ENCODE peak calls at places on chromosomes 7 and 10, in seven cellular contexts. I is right lobe of liver, E is GM23248, G is fibroblast of lung, K is heart left ventricle, H is hepatocyte, A is cardiac muscle cell. P is an unnamed sample.

GRCh38 chr10:126956712-126957108 is 51.5 kb downstream of the DOCK1 start:
- DNase-seq in I (no peak), E (no peak), G (no peak), K (no peak), H (no peak), A (no peak), P (no peak)

GRCh38 chr7:130493275-130493868 is 1.5 kb downstream of the MEST start:
- DNase-seq in I (no peak), E (peak), G (peak), K (no peak), H (no peak), A (peak), P (no peak)

GRCh38 chr10:43037942-43038782 is 38.7 kb upstream of the RET start:
- DNase-seq in I (no peak), E (no peak), G (no peak), K (no peak), H (no peak), A (no peak), P (no peak)

GRCh38 chr10:29646960-29647431 is 12.2 kb upstream of the SVIL start:
- DNase-seq in I (no peak), E (peak), G (peak), K (no peak), H (peak), A (peak), P (no peak)

GRCh38 chr7:116224492-116225098 is 14.3 kb downstream of the TES start:
- DNase-seq in I (no peak), E (no peak), G (no peak), K (no peak), H (no peak), A (no peak), P (no peak)

GRCh38 chr10:43208147-43209063 is 58.5 kb downstream of the RASGEF1A start:
- DNase-seq in I (peak), E (no peak), G (no peak), K (peak), H (no peak), A (no peak), P (peak)

GRCh38 chr7:93992423-93993110 is 11.6 kb downstream of the BET1 start:
- DNase-seq in I (no peak), E (no peak), G (no peak), K (no peak), H (no peak), A (no peak), P (no peak)

GRCh38 chr7:112204776-112205347 is 1.3 kb downstream of the DOCK4 start:
- DNase-seq in I (no peak), E (peak), G (peak), K (no peak), H (peak), A (peak), P (no peak)

GRCh38 chr7:25180946-25181345 is 47.3 kb downstream of the NPVF start:
- DNase-seq in I (no peak), E (peak), G (no peak), K (no peak), H (no peak), A (peak), P (no peak)

GRCh38 chr10:31270954-31271353 is 48.1 kb upstream of the ZEB1 start:
- DNase-seq in I (no peak), E (no peak), G (no peak), K (no peak), H (no peak), A (no peak), P (no peak)

GRCh38 chr10:108060246-108060645 is 895.7 kb upstream of the SORCS1 start:
- DNase-seq in I (no peak), E (peak), G (no peak), K (no peak), H (no peak), A (no peak), P (no peak)

GRCh38 chr7:128745706-128746105 is 6.5 kb downstream of the CALU start:
- DNase-seq in I (no peak), E (no peak), G (no peak), K (no peak), H (no peak), A (no peak), P (no peak)

GRCh38 chr7:24052572-24053223 is 231.3 kb upstream of the NPY start:
- DNase-seq in I (no peak), E (peak), G (peak), K (no peak), H (no peak), A (peak), P (no peak)

GRCh38 chr7:100208911-100209408 is 10.8 kb upstream of the PVRIG start:
- DNase-seq in I (no peak), E (no peak), G (no peak), K (no peak), H (no peak), A (no peak), P (no peak)

GRCh38 chr7:158819571-158820203 is 9.6 kb downstream of the ESYT2 start:
- DNase-seq in I (no peak), E (peak), G (peak), K (no peak), H (no peak), A (peak), P (no peak)

GRCh38 chr10:130485958-130486680 is 349.9 kb downstream of the GLRX3 start:
- DNase-seq in I (no peak), E (no peak), G (no peak), K (no peak), H (no peak), A (no peak), P (no peak)

GRCh38 chr10:4013651-4014085 is 228.7 kb upstream of the KLF6 start:
- DNase-seq in I (no peak), E (peak), G (no peak), K (no peak), H (no peak), A (no peak), P (peak)

GRCh38 chr7:11951909-11952308 is 119.9 kb upstream of the THSD7A start:
- DNase-seq in I (no peak), E (no peak), G (no peak), K (no peak), H (no peak), A (no peak), P (no peak)

GRCh38 chr10:57579926-57580325 is 687.8 kb downstream of the IPMK start:
- DNase-seq in I (no peak), E (peak), G (peak), K (no peak), H (peak), A (peak), P (no peak)

GRCh38 chr10:132243646-132244045 is 56.9 kb downstream of the DPYSL4 start:
- DNase-seq in I (no peak), E (no peak), G (no peak), K (no peak), H (no peak), A (no peak), P (no peak)

GRCh38 chr7:137642031-137642430 is 204.7 kb downstream of the DGKI start:
- DNase-seq in I (no peak), E (peak), G (peak), K (no peak), H (no peak), A (no peak), P (no peak)

GRCh38 chr10:72126184-72126871 is 38.0 kb upstream of the SPOCK2 start:
- DNase-seq in I (no peak), E (peak), G (peak), K (no peak), H (peak), A (peak), P (no peak)

GRCh38 chr10:29703276-29703675 is 68.5 kb upstream of the SVIL start:
- DNase-seq in I (no peak), E (no peak), G (no peak), K (no peak), H (peak), A (no peak), P (no peak)

GRCh38 chr7:50185188-50185587 is 92.1 kb upstream of the ZPBP start:
- DNase-seq in I (no peak), E (no peak), G (no peak), K (no peak), H (no peak), A (no peak), P (peak)

GRCh38 chr7:139679731-139680594 is 97.8 kb downstream of the HIPK2 start:
- DNase-seq in I (peak), E (peak), G (peak), K (no peak), H (no peak), A (no peak), P (no peak)

GRCh38 chr10:66799474-66799873 is 126.4 kb upstream of the LRRTM3 start:
- DNase-seq in I (no peak), E (peak), G (peak), K (no peak), H (no peak), A (peak), P (no peak)

GRCh38 chr7:5367661-5368060 is 56.0 kb downstream of the TNRC18 start:
- DNase-seq in I (no peak), E (no peak), G (no peak), K (no peak), H (no peak), A (no peak), P (no peak)
- H3K27ac ChIP-seq in I (no peak), E (no peak), G (no peak), K (no peak), H (no peak), A (no peak), P (no peak)

DNA sequence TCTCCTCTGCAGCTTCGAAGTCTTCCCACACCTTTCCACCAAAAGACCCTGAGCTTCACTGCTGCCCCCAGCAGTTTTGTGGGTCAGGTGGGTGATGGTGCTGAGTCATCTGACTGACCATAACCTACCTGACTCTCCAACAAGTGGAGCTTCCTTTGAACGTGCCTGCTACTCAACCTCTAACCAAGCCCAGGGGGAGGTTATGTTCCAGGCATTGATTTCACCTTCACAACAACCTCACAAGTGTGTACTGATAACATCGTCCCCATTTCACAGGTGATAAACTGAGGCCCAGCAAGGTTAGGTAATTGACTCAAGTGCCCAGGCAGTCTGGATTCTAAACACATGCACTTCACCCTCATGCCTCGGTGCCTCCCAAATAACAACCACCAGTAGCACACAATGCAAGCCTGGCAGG is 66.7 kb downstream of the DLG5 start:
- DNase-seq in I (no peak), E (no peak), G (no peak), K (no peak), H (no peak), A (no peak), P (no peak)
- H3K27ac ChIP-seq in I (no peak), E (no peak), G (no peak), K (no peak), H (no peak), A (no peak), P (no peak)

GRCh38 chr7:84510501-84510900 is 315.9 kb upstream of the SEMA3A start:
- DNase-seq in I (no peak), E (peak), G (peak), K (no peak), H (no peak), A (peak), P (no peak)
- H3K27ac ChIP-seq in I (no peak), E (peak), G (no peak), K (no peak), H (peak), A (no peak), P (no peak)

DNA sequence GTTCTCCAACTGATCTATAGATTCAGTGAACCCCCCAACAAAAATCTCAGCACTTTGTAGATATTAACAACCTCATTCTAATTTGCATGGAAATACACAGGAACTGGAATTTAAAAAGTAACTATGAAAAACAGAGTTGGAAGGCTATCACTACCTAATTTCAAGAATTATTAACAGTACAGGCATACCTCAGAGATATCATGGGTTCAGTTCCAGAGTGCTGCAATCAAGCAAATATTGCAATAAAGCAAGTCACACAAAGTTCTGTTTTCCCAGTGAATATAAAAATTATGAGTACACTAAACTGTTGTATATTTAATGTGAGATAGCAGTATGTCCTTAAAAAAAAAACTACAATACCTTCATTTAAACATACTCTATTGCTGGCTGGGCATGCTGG is 78.5 kb downstream of the LARP4B start:
- DNase-seq in I (no peak), E (no peak), G (no peak), K (no peak), H (no peak), A (no peak), P (no peak)
- H3K27ac ChIP-seq in I (no peak), E (no peak), G (no peak), K (no peak), H (no peak), A (no peak), P (no peak)

P was measured in left ventricle myocardium inferior.